ENCODE peak calls at places on chromosomes 1 and 21, in four cellular contexts. A is HCT116, T is heart left ventricle, G is GM12892. I is an unnamed sample.

GRCh38 chr1:86154581-86155060 is 2.0 kb downstream of the COL24A1 start:
- DNase-seq in G (peak; percentile 11), T (no peak), A (no peak), I (no peak)

GRCh38 chr1:225834417-225835329 is 24.7 kb downstream of the EPHX1 start:
- DNase-seq in G (no peak), T (peak; percentile 64), A (no peak), I (no peak)

GRCh38 chr1:177857285-177857684 is 112.6 kb downstream of the SEC16B start:
- DNase-seq in T (no peak), A (no peak), G (no peak), I (no peak)

GRCh38 chr1:160997323-160998038 is 23.5 kb downstream of the F11R start:
- DNase-seq in A (peak; percentile 51), T (peak; percentile 66), G (no peak), I (no peak)

GRCh38 chr1:29176567-29176966 is 5.1 kb downstream of the SRSF4 start:
- DNase-seq in G (no peak), A (no peak), T (no peak), I (no peak)

GRCh38 chr21:28742527-28742926 is 250.2 kb downstream of the LTN1 start:
- DNase-seq in G (no peak), A (no peak), T (no peak), I (no peak)

GRCh38 chr1:243982451-243983018 is 68.5 kb upstream of the ZBTB18 start:
- DNase-seq in G (no peak), A (no peak), T (no peak), I (no peak)

GRCh38 chr1:196698993-196699392 is 47.1 kb downstream of the CFH start:
- DNase-seq in A (no peak), T (no peak), G (no peak), I (no peak)

GRCh38 chr1:168321945-168322344 is 41.3 kb downstream of the TBX19 start:
- DNase-seq in G (no peak), T (no peak), A (peak; percentile 27), I (no peak)

GRCh38 chr1:55362558-55362957 is 147.4 kb upstream of the USP24 start:
- DNase-seq in T (no peak), A (no peak), G (no peak), I (no peak)

GRCh38 chr1:41305576-41306365 is 55.5 kb upstream of the FOXO6 start:
- DNase-seq in G (no peak), T (no peak), A (no peak), I (no peak)

GRCh38 chr21:25733859-25734653 is 648 bp downstream of the ATP5PF start:
- DNase-seq in A (no peak), G (no peak), T (peak; percentile 41), I (no peak)

GRCh38 chr1:226730064-226730463 is 9.0 kb downstream of the ITPKB start:
- DNase-seq in G (no peak), A (no peak), T (no peak), I (no peak)

GRCh38 chr1:209116705-209117104 is 466.8 kb upstream of the CAMK1G start:
- DNase-seq in A (no peak), G (no peak), T (no peak), I (no peak)

GRCh38 chr1:54996359-54996868 is 2.3 kb upstream of the BSND start:
- DNase-seq in T (peak; percentile 72), A (peak; percentile 58), G (peak; percentile 95), I (peak; percentile 92)

GRCh38 chr21:37365657-37366487 is 701 bp upstream of the DYRK1A start:
- DNase-seq in A (no peak), G (no peak), T (peak; percentile 76), I (peak; percentile 57)

GRCh38 chr21:25845729-25846256 is 111.0 kb downstream of the GABPA start:
- DNase-seq in G (no peak), A (no peak), T (no peak), I (no peak)

GRCh38 chr1:44676484-44677200 is 2.1 kb downstream of the ARMH1 start:
- DNase-seq in G (no peak), T (no peak), A (no peak), I (no peak)

GRCh38 chr1:206049919-206050600 is 2.9 kb upstream of the RHEX start:
- DNase-seq in G (no peak), T (no peak), A (no peak), I (no peak)

GRCh38 chr1:193769609-193770008 is 583.2 kb upstream of the B3GALT2 start:
- DNase-seq in A (no peak), T (no peak), G (no peak), I (no peak)

GRCh38 chr1:201713093-201713810 is 115.7 kb upstream of the IPO9 start:
- DNase-seq in A (peak; percentile 93), T (peak; percentile 99), G (no peak), I (peak; percentile 86)

GRCh38 chr1:21614419-21615115 is 54.6 kb downstream of the RAP1GAP start:
- DNase-seq in T (no peak), G (no peak), A (no peak), I (no peak)

GRCh38 chr1:94715311-94715710 is 104.8 kb upstream of the SLC44A3 start:
- DNase-seq in T (no peak), G (no peak), A (no peak), I (no peak)

GRCh38 chr1:230825061-230825803 is 43.1 kb downstream of the C1orf198 start:
- DNase-seq in G (no peak), A (no peak), T (no peak), I (peak; percentile 49)

GRCh38 chr1:186286615-186287317 is 88.3 kb downstream of the TPR start:
- DNase-seq in G (no peak), A (no peak), T (no peak), I (no peak)

GRCh38 chr21:14878971-14879370 is 185.8 kb downstream of the NRIP1 start:
- DNase-seq in A (no peak), T (no peak), G (no peak), I (no peak)

GRCh38 chr1:8082945-8083344 is 56.8 kb upstream of the ERRFI1 start:
- DNase-seq in G (no peak), T (peak; percentile 33), A (no peak), I (no peak)

GRCh38 chr1:117051224-117052064 is 8.7 kb upstream of the TTF2 start:
- DNase-seq in T (no peak), A (no peak), G (peak; percentile 36), I (no peak)

GRCh38 chr21:43793243-43793642 is 3.9 kb downstream of the RRP1 start:
- DNase-seq in A (no peak), T (no peak), G (no peak), I (no peak)

GRCh38 chr1:99003911-99004269 is 771 bp downstream of the PLPPR5 start:
- DNase-seq in T (no peak), A (no peak), G (peak; percentile 0), I (no peak)

GRCh38 chr1:155479205-155479604 is 83.4 kb downstream of the ASH1L start:
- DNase-seq in G (no peak), A (no peak), T (no peak), I (no peak)

GRCh38 chr1:229624906-229625871 is 733 bp downstream of the TAF5L start:
- DNase-seq in A (no peak), G (peak; percentile 62), T (peak; percentile 48), I (peak; percentile 69)

GRCh38 chr1:85297855-85298629 is 21.6 kb upstream of the BCL10 start:
- DNase-seq in T (no peak), G (no peak), A (peak; percentile 89), I (peak; percentile 56)

DNA sequence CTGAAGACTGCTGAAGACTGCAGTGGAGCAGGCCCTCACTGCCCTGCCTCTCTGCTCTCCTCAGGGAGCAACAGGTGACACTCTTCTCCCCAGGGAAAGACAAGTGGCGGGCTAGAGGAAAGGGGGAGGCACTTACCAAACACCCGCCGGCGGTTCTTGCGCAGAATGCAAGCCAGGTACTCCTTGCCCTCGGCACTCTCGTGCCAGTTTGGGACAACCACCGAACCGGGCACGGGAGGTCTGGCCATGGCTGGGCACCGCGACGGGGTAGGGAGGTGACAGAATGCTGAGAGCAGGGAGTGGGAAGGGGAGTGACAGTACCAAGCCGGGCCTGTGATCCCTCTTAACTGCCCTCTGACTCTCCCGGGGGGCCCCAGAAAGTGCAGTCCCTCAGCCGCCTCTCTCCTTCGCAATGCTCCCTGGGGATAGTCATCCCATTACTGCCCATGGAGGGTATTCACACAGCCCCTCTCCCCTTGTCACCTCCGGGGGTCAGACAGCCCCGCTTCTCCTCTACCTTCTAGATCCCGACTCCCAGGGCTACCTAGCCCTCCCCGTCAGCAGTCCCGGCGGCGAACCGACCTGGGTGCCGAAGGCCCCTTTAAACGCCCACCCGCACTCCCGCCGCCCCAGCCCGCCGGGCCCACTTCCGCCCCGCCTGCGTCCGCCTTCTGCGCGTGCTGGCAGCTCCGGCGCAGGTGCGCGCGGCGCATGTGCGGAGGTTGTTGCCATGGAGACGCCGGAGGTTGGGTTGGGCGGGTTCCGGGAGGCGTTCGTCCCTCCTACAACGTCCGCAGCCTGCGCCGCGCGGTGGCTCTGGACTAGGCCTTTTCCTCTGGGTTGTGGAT is at the start of gene CPLANE2:
- DNase-seq in G (peak; percentile 95), A (peak; percentile 81), T (peak; percentile 96), I (peak; percentile 75)
- TF ChIP-seq POLR2A in G (peak; percentile 64), A (peak; percentile 79), T (no peak), I (peak; percentile 56)

GRCh38 chr1:27321813-27322568 is at the start of gene TMEM222:
- DNase-seq in G (peak; percentile 99), T (peak; percentile 98), A (peak; percentile 92), I (peak; percentile 79)
- TF ChIP-seq POLR2A in G (peak; percentile 90), T (no peak), A (peak; percentile 69), I (peak; percentile 65)

DNA sequence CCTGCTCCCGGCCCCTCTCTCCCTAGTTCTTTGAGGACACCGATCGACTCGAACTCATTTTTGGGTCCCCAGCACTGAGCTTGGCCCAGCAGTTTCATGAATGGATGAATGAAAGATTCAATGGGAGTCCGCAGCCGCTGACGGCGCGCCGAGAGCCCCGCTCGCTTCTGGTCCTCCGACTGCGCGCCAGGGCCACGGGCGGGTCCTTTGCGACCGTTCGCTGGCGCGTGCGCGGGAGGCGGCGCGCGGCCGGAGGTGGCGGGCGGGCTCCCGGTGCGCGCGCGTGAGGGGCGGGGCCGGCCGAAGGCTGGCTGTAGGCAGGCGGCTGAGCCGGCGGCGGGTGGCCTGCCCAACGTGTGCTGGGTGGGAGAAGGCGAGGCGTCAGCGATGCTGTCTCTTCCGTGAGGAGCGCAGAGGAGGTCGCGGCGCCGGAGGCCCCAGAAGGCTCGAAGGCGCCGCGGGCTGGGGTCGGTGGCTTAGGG is at the start of gene MAST2:
- DNase-seq in A (peak; percentile 56), T (peak; percentile 90), G (peak; percentile 93), I (peak; percentile 85)
- TF ChIP-seq POLR2A in A (no peak), T (peak; percentile 15), G (peak; percentile 78), I (peak; percentile 93)

DNA sequence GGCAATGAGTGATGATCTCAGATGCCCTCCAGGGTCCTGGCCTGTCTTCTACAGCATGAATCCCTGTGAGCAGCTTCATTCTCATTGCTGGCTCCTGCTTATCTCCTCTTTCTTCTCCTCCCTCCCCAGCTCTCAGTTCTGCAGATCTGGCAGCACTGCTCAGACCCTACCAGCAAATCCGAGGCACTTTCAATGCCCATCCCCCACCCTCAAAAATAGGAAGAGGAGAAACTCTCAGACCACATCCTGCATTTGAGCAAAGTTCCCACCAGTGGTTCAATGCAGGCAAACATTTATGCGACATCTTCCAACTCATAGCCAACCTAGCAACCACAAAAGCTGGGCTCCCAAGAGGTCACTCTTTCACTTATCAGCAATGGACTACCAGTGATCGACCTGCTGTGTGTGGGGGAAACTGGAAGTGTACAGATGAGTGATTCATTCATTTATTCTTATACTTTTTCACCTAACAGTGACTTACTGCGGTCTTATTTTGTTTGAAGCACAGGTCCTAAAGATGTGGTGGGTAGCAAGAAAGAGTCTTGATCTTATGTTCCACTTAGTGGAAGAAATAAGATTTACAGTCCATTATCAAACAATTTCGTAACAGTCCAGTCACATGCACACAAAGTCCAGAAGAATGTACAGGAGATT is 5.8 kb upstream of the CHI3L2 start:
- DNase-seq in A (no peak), G (no peak), T (no peak), I (no peak)
- TF ChIP-seq POLR2A in A (no peak), G (peak; percentile 65), T (no peak), I (no peak)

I was measured in H54.